ENCODE peak calls at places on chromosomes 16 and 17, in four cellular contexts. Q, C, D and S are unnamed samples.

GRCh38 chr17:34797724-34798123 is 163.5 kb downstream of the CCT6B start:
- DNase-seq in Q (no peak), C (no peak), D (peak; percentile 64), S (no peak)

GRCh38 chr17:69717214-69717613 is 302.7 kb downstream of the MAP2K6 start:
- DNase-seq in Q (no peak), C (no peak), D (no peak), S (no peak)

GRCh38 chr16:20940864-20941634 is 40.5 kb downstream of the LYRM1 start:
- DNase-seq in Q (no peak), C (no peak), D (no peak), S (no peak)

GRCh38 chr17:71084219-71084618 is 914.9 kb downstream of the KCNJ2 start:
- DNase-seq in Q (no peak), C (no peak), D (peak; percentile 63), S (no peak)

GRCh38 chr16:77434365-77435239 is at the start of gene ADAMTS18:
- DNase-seq in Q (no peak), C (peak; percentile 70), D (no peak), S (no peak)

GRCh38 chr17:38798614-38799500 is 499 bp downstream of the PIP4K2B start:
- DNase-seq in Q (peak; percentile 58), C (peak; percentile 84), D (peak; percentile 78), S (peak; percentile 35)

GRCh38 chr16:70573451-70574121 is 50.0 kb downstream of the SF3B3 start:
- DNase-seq in Q (peak; percentile 45), C (no peak), D (no peak), S (no peak)

GRCh38 chr16:27826081-27826892 is 237.2 kb downstream of the GSG1L start:
- DNase-seq in Q (no peak), C (no peak), D (no peak), S (no peak)

GRCh38 chr17:74282587-74283370 is 8.7 kb downstream of the DNAI2 start:
- DNase-seq in Q (no peak), C (peak; percentile 10), D (no peak), S (peak; percentile 63)

GRCh38 chr16:20905576-20905975 is 5.0 kb downstream of the LYRM1 start:
- DNase-seq in Q (no peak), C (no peak), D (no peak), S (no peak)

GRCh38 chr16:10297341-10298006 is 88.4 kb upstream of the ATF7IP2 start:
- DNase-seq in Q (no peak), C (no peak), D (peak; percentile 92), S (no peak)

GRCh38 chr17:68777243-68777855 is 176.2 kb upstream of the FAM20A start:
- DNase-seq in Q (peak; percentile 35), C (no peak), D (peak; percentile 72), S (peak; percentile 16)

GRCh38 chr16:1642148-1642547 is 30.0 kb downstream of the CRAMP1 start:
- DNase-seq in Q (peak; percentile 65), C (no peak), D (no peak), S (no peak)

GRCh38 chr16:79767597-79768280 is 167.2 kb upstream of the MAF start:
- DNase-seq in Q (no peak), C (no peak), D (no peak), S (no peak)

GRCh38 chr17:7374353-7374752 is 6.5 kb upstream of the TNK1 start:
- DNase-seq in Q (no peak), C (no peak), D (no peak), S (no peak)

GRCh38 chr16:64629622-64630021 is 492.2 kb downstream of the CDH11 start:
- DNase-seq in Q (no peak), C (no peak), D (no peak), S (no peak)

GRCh38 chr17:73541111-73541510 is 103.1 kb downstream of the SDK2 start:
- DNase-seq in Q (no peak), C (no peak), D (no peak), S (no peak)

GRCh38 chr16:84040206-84040822 is 2.3 kb downstream of the SLC38A8 start:
- DNase-seq in Q (no peak), C (peak; percentile 48), D (no peak), S (no peak)

GRCh38 chr16:8551388-8552332 is 38.7 kb downstream of the TMEM114 start:
- DNase-seq in Q (no peak), C (no peak), D (no peak), S (no peak)

GRCh38 chr17:3558603-3559269 is 1.1 kb upstream of the TRPV3 start:
- DNase-seq in Q (no peak), C (no peak), D (peak; percentile 44), S (no peak)

GRCh38 chr17:14325618-14326167 is 24.8 kb downstream of the HS3ST3B1 start:
- DNase-seq in Q (no peak), C (no peak), D (no peak), S (no peak)

GRCh38 chr16:84247844-84248243 is 8.0 kb upstream of the KCNG4 start:
- DNase-seq in Q (no peak), C (no peak), D (no peak), S (no peak)

GRCh38 chr16:46844771-46845170 is 13.8 kb upstream of the C16orf87 start:
- DNase-seq in Q (no peak), C (no peak), D (no peak), S (no peak)

GRCh38 chr16:89917773-89918452 is 749 bp upstream of the MC1R start:
- DNase-seq in Q (peak; percentile 85), C (peak; percentile 93), D (peak; percentile 90), S (peak; percentile 67)
- H3K27ac ChIP-seq in Q (peak overlapping the region; percentile 70), C (peak overlapping the region; percentile 15), D (peak overlapping the region; percentile 59), S (no peak overlapping the region)

DNA sequence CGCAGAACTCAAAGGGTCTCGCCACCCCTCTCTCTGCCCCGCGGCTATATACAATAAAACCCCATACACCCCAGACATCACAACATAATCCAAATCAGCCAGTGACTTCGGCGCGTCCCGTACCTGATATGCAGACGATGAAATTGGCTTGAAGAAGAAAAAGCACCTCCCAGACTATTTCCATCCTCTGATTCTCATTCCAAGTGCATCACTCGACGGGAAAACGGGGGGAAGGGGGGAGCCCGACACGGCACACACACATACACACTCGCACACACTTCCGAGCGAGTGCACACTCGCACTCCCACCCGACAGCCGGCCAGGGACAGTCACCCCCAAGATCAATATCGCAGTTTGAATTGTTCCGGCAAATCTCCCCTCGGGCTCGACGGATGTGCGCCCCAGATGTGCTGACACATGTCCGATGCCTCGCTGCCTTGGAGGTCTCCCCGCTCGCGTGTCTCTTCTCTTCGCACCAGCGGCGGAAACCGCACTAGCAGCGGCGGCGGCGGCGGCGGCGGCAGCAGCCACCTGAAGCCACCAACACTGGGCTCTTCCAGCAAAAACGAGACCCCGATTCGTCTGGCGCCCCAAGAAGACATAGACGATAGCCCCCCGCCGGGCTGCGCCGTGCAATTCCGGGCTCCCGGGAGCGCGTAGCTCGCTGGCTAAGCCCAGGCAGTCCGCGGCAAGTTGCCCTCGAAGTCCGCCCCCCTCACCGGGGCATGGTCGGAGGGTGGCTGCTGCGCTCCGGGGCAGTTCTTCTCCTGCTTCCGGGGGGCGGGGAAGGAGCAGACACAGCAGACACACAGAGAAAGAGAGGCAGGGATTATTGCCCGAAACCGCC is 688 bp downstream of the CA10 start:
- DNase-seq in Q (no peak), C (peak; percentile 66), D (no peak), S (no peak)
- H3K4me3 ChIP-seq in Q (no peak overlapping the region), C (no peak overlapping the region), D (no peak overlapping the region), S (no peak overlapping the region)

GRCh38 chr17:46141645-46142044 is 51.6 kb downstream of the KANSL1 start:
- DNase-seq in Q (no peak), C (no peak), D (no peak), S (no peak)
- H3K4me1 ChIP-seq in Q (peaks cover 98% of the 10 kb centered on the region), C (peaks cover 43% of the 10 kb centered on the region), D (peaks cover 98% of the 10 kb centered on the region), S (peaks cover 82% of the 10 kb centered on the region)

DNA sequence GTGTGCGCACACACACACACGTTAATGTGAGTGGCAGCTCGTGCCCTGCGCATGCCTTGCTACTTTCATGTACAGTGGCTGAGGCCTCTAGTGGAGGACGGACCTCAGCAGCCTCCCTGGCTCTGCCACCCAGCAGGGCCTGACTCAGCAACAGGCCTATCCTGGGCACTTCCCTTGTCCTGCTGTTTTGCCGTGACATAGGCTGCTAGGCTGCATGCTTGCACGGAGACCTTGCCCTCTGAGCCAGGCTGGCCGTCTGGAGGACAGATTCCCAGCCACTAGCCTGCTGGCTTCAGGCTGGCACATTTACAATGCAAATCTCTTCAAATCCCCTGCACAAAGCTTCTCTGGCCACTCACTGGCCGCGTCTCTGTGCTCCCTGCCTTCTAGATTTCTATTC is 9.5 kb downstream of the RNF213 start:
- DNase-seq in Q (no peak), C (no peak), D (no peak), S (no peak)
- H3K27ac ChIP-seq in Q (no peak overlapping the region), C (no peak overlapping the region), D (no peak overlapping the region), S (no peak overlapping the region)

GRCh38 chr16:5977329-5977728 is 879.7 kb upstream of the EEF2KMT start:
- DNase-seq in Q (no peak), C (no peak), D (no peak), S (no peak)

GRCh38 chr16:5982979-5983378 is 885.4 kb upstream of the EEF2KMT start:
- DNase-seq in Q (no peak), C (no peak), D (no peak), S (no peak)

DNA sequence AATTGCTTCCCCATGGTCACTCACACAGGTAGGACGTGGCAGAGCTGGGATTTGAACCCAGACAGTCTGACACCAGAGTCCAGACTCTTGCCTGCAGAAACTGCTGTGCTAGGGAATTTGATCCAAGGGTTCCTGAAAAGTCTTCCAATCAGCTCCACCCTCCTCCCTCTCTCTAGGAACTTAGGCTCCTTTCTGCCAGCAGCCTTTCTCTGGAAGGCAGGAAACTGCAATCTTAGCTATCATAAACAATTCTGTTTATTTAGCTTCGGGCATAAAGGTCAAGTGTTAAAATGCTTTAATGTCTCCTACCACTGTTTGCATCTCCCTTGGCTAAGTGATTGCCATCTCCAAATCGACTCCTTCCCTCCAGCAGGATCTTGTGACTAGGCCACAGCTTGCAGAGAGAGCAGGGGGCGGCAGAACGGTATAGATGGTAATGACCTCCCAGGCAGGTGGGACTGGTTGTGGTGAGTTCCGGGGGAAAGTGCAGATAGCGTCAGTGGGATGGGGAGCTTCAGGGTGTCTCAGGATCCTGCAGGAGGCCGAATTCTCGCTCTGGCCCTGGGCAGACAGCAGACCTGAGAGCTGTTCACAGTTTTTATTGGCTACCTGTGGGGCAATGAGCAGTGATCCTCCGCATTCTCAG is 882.4 kb upstream of the EEF2KMT start:
- DNase-seq in Q (no peak), C (no peak), D (no peak), S (no peak)
- H3K4me3 ChIP-seq in Q (no peak overlapping the region), C (no peak overlapping the region), D (no peak overlapping the region), S (no peak overlapping the region)

GRCh38 chr17:48565024-48565558 is 13.1 kb downstream of the HOXB4 start:
- DNase-seq in Q (no peak), C (no peak), D (no peak), S (no peak)

GRCh38 chr17:48564200-48565023 is 13.7 kb downstream of the HOXB4 start:
- DNase-seq in Q (no peak), C (no peak), D (no peak), S (no peak)

GRCh38 chr17:48562934-48563333 is 15.2 kb downstream of the HOXB4 start:
- DNase-seq in Q (no peak), C (no peak), D (no peak), S (no peak)

GRCh38 chr17:48563385-48563838 is 14.7 kb downstream of the HOXB4 start:
- DNase-seq in Q (no peak), C (no peak), D (no peak), S (no peak)

DNA sequence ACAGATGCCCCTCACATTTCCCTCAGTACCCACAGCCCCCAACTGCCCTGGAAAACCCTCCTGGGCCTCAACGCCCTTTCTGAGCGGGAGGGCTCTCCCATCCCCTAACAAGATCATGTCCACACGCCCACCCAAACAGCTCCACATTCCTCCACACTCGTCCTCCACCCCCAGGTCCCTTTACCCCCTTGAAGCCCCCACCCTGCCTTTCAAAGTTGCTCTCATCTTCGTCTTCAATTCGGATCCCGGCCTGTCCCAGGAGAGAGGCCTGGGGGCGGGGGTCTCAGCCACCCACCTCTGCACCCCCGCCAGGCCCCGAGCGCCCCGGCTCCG is 14.3 kb downstream of the HOXB4 start:
- DNase-seq in Q (no peak), C (no peak), D (no peak), S (no peak)
- H3K4me1 ChIP-seq in Q (peaks cover 24% of the 10 kb centered on the region), C (peaks cover 3% of the 10 kb centered on the region), D (no peaks in the 10 kb centered on the region), S (no peaks in the 10 kb centered on the region)